ENCODE peak calls at places on chromosomes 3 and 15, in ten cellular contexts. M, S, A, F, N, K, X, L, Z and T are unnamed samples.

GRCh38 chr3:115790759-115791158 is 167.4 kb downstream of the GAP43 start:
- DNase-seq in M (peak; percentile 27), S (no peak), A (no peak), F (no peak), N (peak; percentile 16), K (no peak), X (no peak), L (no peak), Z (peak; percentile 98), T (peak; percentile 81)

GRCh38 chr15:75720787-75721461 is 8.3 kb upstream of the CSPG4 start:
- DNase-seq in M (no peak), S (no peak), A (no peak), F (peak; percentile 68), N (no peak), K (no peak), X (peak; percentile 84), L (no peak), Z (peak; percentile 87), T (peak; percentile 71)

GRCh38 chr15:40289140-40289775 is 6.4 kb upstream of the ANKRD63 start:
- DNase-seq in M (no peak), S (no peak), A (no peak), F (peak; percentile 12), N (no peak), K (no peak), X (no peak), L (no peak), Z (no peak), T (no peak)

GRCh38 chr3:27356976-27357375 is 12.2 kb downstream of the NEK10 start:
- DNase-seq in M (no peak), S (no peak), A (no peak), F (no peak), N (no peak), K (no peak), X (no peak), L (no peak), Z (no peak), T (no peak)

GRCh38 chr3:14431928-14432834 is 29.8 kb downstream of the SLC6A6 start:
- DNase-seq in M (peak; percentile 87), S (peak; percentile 92), A (peak; percentile 92), F (no peak), N (peak; percentile 92), K (peak; percentile 57), X (peak; percentile 95), L (peak; percentile 73), Z (peak; percentile 94), T (peak; percentile 95)

GRCh38 chr3:159263750-159264561 is 462.1 kb downstream of the MFSD1 start:
- DNase-seq in M (no peak), S (no peak), A (no peak), F (peak; percentile 56), N (no peak), K (peak; percentile 41), X (no peak), L (peak; percentile 58), Z (peak; percentile 41), T (peak; percentile 48)

GRCh38 chr3:129439817-129440647 is at the start of the genes IFT122 and MBD4:
- DNase-seq in M (peak; percentile 97), S (peak; percentile 98), A (peak; percentile 97), F (peak; percentile 99), N (peak; percentile 99), K (peak; percentile 95), X (peak; percentile 98), L (peak; percentile 99), Z (peak; percentile 100), T (peak; percentile 100)

GRCh38 chr3:160567774-160568173 is 2.4 kb upstream of the KPNA4 start:
- DNase-seq in M (no peak), S (no peak), A (no peak), F (no peak), N (no peak), K (no peak), X (no peak), L (no peak), Z (no peak), T (no peak)

GRCh38 chr15:88681610-88682221 is 42.9 kb downstream of the ISG20 start:
- DNase-seq in M (no peak), S (peak; percentile 54), A (no peak), F (no peak), N (no peak), K (no peak), X (no peak), L (peak; percentile 62), Z (no peak), T (no peak)